ENCODE peak calls at places on chromosome 12, in five cellular contexts. I is NCI-H345, R is prostate gland, E is T-helper 2 cell, L is Caco-2. K is an unnamed sample.

GRCh38 chr12:65603428-65604351 is 220.6 kb upstream of the HMGA2 start:
- DNase-seq in I (no peak), R (peak; percentile 45), E (no peak), L (no peak), K (no peak)

GRCh38 chr12:57428965-57429364 is 1.9 kb downstream of the R3HDM2 start:
- DNase-seq in I (no peak), R (no peak), E (no peak), L (no peak), K (no peak)

GRCh38 chr12:113291586-113291985 is 43.3 kb downstream of the SLC8B1 start:
- DNase-seq in I (no peak), R (no peak), E (no peak), L (no peak), K (no peak)

GRCh38 chr12:105967038-105967776 is 171.5 kb downstream of the NUAK1 start:
- DNase-seq in I (no peak), R (no peak), E (no peak), L (no peak), K (no peak)

GRCh38 chr12:124304314-124304790 is 9.5 kb downstream of the RFLNA start:
- DNase-seq in I (no peak), R (no peak), E (no peak), L (no peak), K (no peak)

GRCh38 chr12:117599849-117600248 is 238.4 kb upstream of the NOS1 start:
- DNase-seq in I (no peak), R (no peak), E (no peak), L (no peak), K (no peak)

GRCh38 chr12:31474751-31475150 is 116.2 kb downstream of the DENND5B start:
- DNase-seq in I (no peak), R (no peak), E (no peak), L (no peak), K (no peak)

GRCh38 chr12:6145584-6145983 is 21.1 kb upstream of the VWF start:
- DNase-seq in I (no peak), R (no peak), E (no peak), L (no peak), K (no peak)

GRCh38 chr12:99879439-99879838 is 105.3 kb downstream of the ANKS1B start:
- DNase-seq in I (no peak), R (no peak), E (no peak), L (no peak), K (no peak)

GRCh38 chr12:14473707-14474287 is 93.9 kb downstream of the PLBD1 start:
- DNase-seq in I (peak; percentile 21), R (no peak), E (no peak), L (no peak), K (no peak)

GRCh38 chr12:58204086-58204485 is 262.7 kb downstream of the ATP23 start:
- DNase-seq in I (no peak), R (no peak), E (no peak), L (no peak), K (no peak)

GRCh38 chr12:34399631-34400422 is 377.5 kb downstream of the ALG10 start:
- DNase-seq in I (no peak), R (peak; percentile 1), E (no peak), L (peak; percentile 24), K (no peak)

GRCh38 chr12:53543539-53543938 is 36.3 kb upstream of the NPFF start:
- DNase-seq in I (peak; percentile 16), R (peak; percentile 71), E (peak; percentile 21), L (peak; percentile 57), K (peak; percentile 14)

GRCh38 chr12:121391619-121392324 is 8.1 kb upstream of the RNF34 start:
- DNase-seq in I (no peak), R (no peak), E (peak; percentile 22), L (no peak), K (no peak)

GRCh38 chr12:105212431-105212830 is 23.5 kb downstream of the APPL2 start:
- DNase-seq in I (no peak), R (no peak), E (no peak), L (no peak), K (no peak)

GRCh38 chr12:117686911-117687377 is 281.8 kb downstream of the KSR2 start:
- DNase-seq in I (no peak), R (peak; percentile 22), E (no peak), L (no peak), K (no peak)

GRCh38 chr12:2924019-2924418 is 33.3 kb downstream of the TULP3 start:
- DNase-seq in I (no peak), R (no peak), E (no peak), L (no peak), K (no peak)

GRCh38 chr12:123115409-123116111 is 35.3 kb downstream of the PITPNM2 start:
- DNase-seq in I (no peak), R (no peak), E (no peak), L (no peak), K (no peak)